ENCODE peak calls at places on chromosomes 13 and 19, in nine cellular contexts. X, Y, J, E, P, Q, T, N and U are unnamed samples.

GRCh38 chr13:33244210-33244906 is 41.2 kb downstream of the STARD13 start:
- DNase-seq in N (no peak), Y (no peak), P (no peak), J (no peak), E (no peak), Q (no peak), T (no peak), X (no peak), U (no peak)

GRCh38 chr13:29918845-29919244 is 68.4 kb upstream of the UBL3 start:
- DNase-seq in J (no peak), X (no peak), T (no peak), N (no peak), E (no peak), Q (no peak), Y (no peak), P (no peak), U (no peak)

GRCh38 chr19:11767633-11768133 is 883 bp downstream of the ZNF441 start:
- DNase-seq in Q (peak; percentile 36), J (peak; percentile 88), T (peak; percentile 21), N (peak; percentile 24), Y (no peak), P (no peak), X (peak; percentile 53), E (peak; percentile 54), U (peak; percentile 50)

GRCh38 chr19:5995606-5996005 is 17.7 kb upstream of the RANBP3 start:
- DNase-seq in E (no peak), Q (no peak), J (no peak), T (no peak), P (no peak), Y (no peak), N (no peak), X (no peak), U (no peak)

GRCh38 chr13:75050419-75051066 is 431.4 kb downstream of the TBC1D4 start:
- DNase-seq in T (no peak), P (no peak), E (no peak), Q (no peak), Y (no peak), N (no peak), J (no peak), X (no peak), U (no peak)

GRCh38 chr19:4676955-4677731 is 7.0 kb upstream of the MYDGF start:
- DNase-seq in E (no peak), T (peak; percentile 50), J (no peak), Y (no peak), Q (no peak), P (no peak), X (peak; percentile 76), N (peak; percentile 8), U (peak; percentile 49)

GRCh38 chr19:39053276-39054090 is 21.1 kb upstream of the FBXO27 start:
- DNase-seq in J (no peak), T (no peak), Y (no peak), X (no peak), E (no peak), Q (no peak), N (peak; percentile 44), P (no peak), U (peak; percentile 87)

GRCh38 chr13:94708031-94708571 is 4.2 kb downstream of the SOX21 start:
- DNase-seq in T (peak; percentile 51), J (no peak), E (peak; percentile 46), P (no peak), Q (no peak), Y (peak; percentile 91), X (peak; percentile 82), N (peak; percentile 42), U (no peak)

GRCh38 chr19:42290523-42291436 is 11.2 kb upstream of the PRR19 start:
- DNase-seq in J (peak; percentile 75), N (no peak), X (no peak), Q (peak; percentile 64), P (no peak), E (no peak), T (peak; percentile 64), Y (no peak), U (peak; percentile 49)

GRCh38 chr13:36493046-36493445 is 60.8 kb downstream of the CCNA1 start:
- DNase-seq in Q (no peak), E (no peak), N (no peak), Y (no peak), P (no peak), J (no peak), T (no peak), X (no peak), U (no peak)

GRCh38 chr13:110423689-110424302 is 116.7 kb downstream of the COL4A2 start:
- DNase-seq in X (peak; percentile 32), E (no peak), N (no peak), T (no peak), Y (no peak), Q (no peak), P (no peak), J (no peak), U (no peak)

GRCh38 chr19:51116736-51117135 is 8.0 kb upstream of the SIGLEC9 start:
- DNase-seq in E (no peak), J (no peak), X (no peak), Q (no peak), Y (no peak), N (no peak), P (no peak), T (no peak), U (no peak)

GRCh38 chr19:48793271-48793670 is 17.6 kb downstream of the BCAT2 start:
- DNase-seq in P (no peak), Y (no peak), N (no peak), E (no peak), T (no peak), J (no peak), X (no peak), Q (no peak), U (no peak)

GRCh38 chr19:49985926-49986325 is 25.0 kb upstream of the SIGLEC11 start:
- DNase-seq in J (no peak), Q (no peak), E (no peak), T (no peak), N (no peak), P (no peak), Y (no peak), X (no peak), U (no peak)

GRCh38 chr19:11131471-11131870 is 24.1 kb downstream of the SPC24 start:
- DNase-seq in J (no peak), Y (no peak), Q (no peak), X (no peak), T (no peak), E (no peak), N (no peak), P (no peak), U (no peak)

GRCh38 chr13:23455401-23456185 is 22.1 kb upstream of the SACS start:
- DNase-seq in T (no peak), X (no peak), N (no peak), Y (no peak), Q (no peak), J (no peak), E (no peak), P (no peak), U (no peak)

GRCh38 chr13:48491423-48492122 is 41.3 kb downstream of the RCBTB2 start:
- DNase-seq in J (no peak), Y (no peak), T (no peak), E (no peak), Q (no peak), X (no peak), P (no peak), N (no peak), U (no peak)

GRCh38 chr13:110469597-110469996 is 91.9 kb downstream of the RAB20 start:
- DNase-seq in Y (no peak), N (no peak), P (no peak), Q (no peak), X (no peak), T (no peak), E (no peak), J (no peak), U (no peak)

GRCh38 chr13:52001120-52001731 is 10.0 kb downstream of the ATP7B start:
- DNase-seq in Y (no peak), X (no peak), E (peak; percentile 72), J (no peak), P (no peak), T (no peak), Q (no peak), N (no peak), U (peak; percentile 72)

GRCh38 chr13:73903561-73903960 is 230.6 kb downstream of the KLF12 start:
- DNase-seq in Y (no peak), J (no peak), E (peak; percentile 29), X (no peak), Q (no peak), N (no peak), P (no peak), T (no peak), U (no peak)

GRCh38 chr13:21670006-21670882 is 629 bp upstream of the FGF9 start:
- DNase-seq in Y (peak; percentile 72), T (peak; percentile 83), J (peak; percentile 80), P (no peak), N (peak; percentile 36), Q (peak; percentile 60), E (peak; percentile 66), X (peak; percentile 80), U (peak; percentile 73)

GRCh38 chr13:109724603-109725002 is 61.8 kb downstream of the IRS2 start:
- DNase-seq in T (no peak), P (no peak), Q (no peak), X (no peak), N (no peak), E (no peak), Y (no peak), J (no peak), U (no peak)

GRCh38 chr19:11356676-11357550 is 1.7 kb downstream of the PLPPR2 start:
- DNase-seq in E (peak; percentile 5), N (no peak), X (no peak), Q (no peak), P (no peak), T (no peak), J (no peak), Y (no peak), U (no peak)

GRCh38 chr19:45172173-45172572 is 5.9 kb downstream of the TRAPPC6A start:
- DNase-seq in E (peak; percentile 50), Q (no peak), P (no peak), X (no peak), J (peak; percentile 34), N (no peak), Y (no peak), T (no peak), U (no peak)

GRCh38 chr13:26629260-26629659 is 71.8 kb downstream of the WASF3 start:
- DNase-seq in N (no peak), J (no peak), T (no peak), Q (no peak), P (no peak), E (no peak), X (no peak), Y (no peak), U (no peak)

GRCh38 chr19:7883796-7884570 is 4.3 kb upstream of the LRRC8E start:
- DNase-seq in N (no peak), T (no peak), J (no peak), Q (no peak), Y (no peak), X (no peak), P (no peak), E (no peak), U (no peak)

GRCh38 chr13:61123533-61124269 is 291.9 kb downstream of the PCDH20 start:
- DNase-seq in Y (no peak), P (no peak), J (no peak), X (no peak), N (no peak), E (peak; percentile 29), Q (no peak), T (no peak), U (no peak)

GRCh38 chr13:35470671-35471465 is 5.6 kb downstream of the MAB21L1 start:
- DNase-seq in Y (peak; percentile 71), J (peak; percentile 26), X (peak; percentile 82), Q (no peak), T (peak; percentile 65), P (no peak), N (no peak), E (no peak), U (no peak)

GRCh38 chr13:21637296-21637695 is 33.3 kb upstream of the MICU2 start:
- DNase-seq in Q (no peak), P (no peak), Y (no peak), T (no peak), X (no peak), J (no peak), N (no peak), E (peak; percentile 21), U (peak; percentile 98)

GRCh38 chr13:73851104-73851503 is 283.1 kb downstream of the KLF12 start:
- DNase-seq in Y (no peak), P (no peak), Q (no peak), E (no peak), J (no peak), N (no peak), X (no peak), T (no peak), U (no peak)

GRCh38 chr19:34985249-34986022 is 14.7 kb upstream of the GRAMD1A start:
- DNase-seq in J (peak; percentile 70), E (no peak), N (no peak), P (no peak), X (no peak), Y (no peak), T (no peak), Q (no peak), U (no peak)